ENCODE peak calls at places on chromosome 16, in nine cellular contexts. O is A673, L is prostate gland, P is heart right ventricle, W is PC-3, S is ovary, T is endothelial cell of umbilical vein, V is hepatocyte, I is testis. X is an unnamed sample. For H3K36me3, the result is how much of the 10 kb centered on the place peaks cover.

GRCh38 chr16:50245417-50246298 is 20.7 kb upstream of the ADCY7 start:
- DNase-seq in L (no peak), O (no peak), P (peak), I (peak), V (peak), T (peak), S (peak), W (peak), X (no peak)

GRCh38 chr16:69619514-69619913 is 53.7 kb downstream of the NFAT5 start:
- DNase-seq in L (no peak), T (peak), V (no peak), W (no peak), P (no peak), I (no peak), O (no peak), S (no peak), X (no peak)

GRCh38 chr16:814974-815373 is 14.4 kb upstream of the GNG13 start:
- DNase-seq in V (no peak), W (no peak), L (no peak), T (no peak), O (no peak), P (no peak), I (no peak), S (no peak), X (no peak)

GRCh38 chr16:70267516-70267915 is 15.8 kb upstream of the EXOSC6 start:
- DNase-seq in O (peak), P (no peak), I (peak), W (peak), L (no peak), T (peak), V (peak), S (peak), X (no peak)

GRCh38 chr16:84459941-84460405 is 44.5 kb downstream of the MEAK7 start:
- DNase-seq in L (no peak), T (no peak), P (no peak), I (peak), W (no peak), V (no peak), S (peak), O (no peak), X (no peak)

GRCh38 chr16:10981697-10982216 is 37.4 kb downstream of the CLEC16A start:
- DNase-seq in O (peak), I (no peak), V (no peak), L (no peak), W (peak), T (no peak), S (no peak), P (no peak), X (no peak)

GRCh38 chr16:73054131-73054496 is 6.2 kb upstream of the ZFHX3 start:
- DNase-seq in W (no peak), L (no peak), T (no peak), I (no peak), O (no peak), P (no peak), V (no peak), S (no peak), X (no peak)

GRCh38 chr16:67326472-67327309 is at the start of the genes KCTD19 and LRRC36:
- DNase-seq in W (no peak), O (peak), V (peak), P (peak), T (peak), S (peak), L (peak), I (peak), X (no peak)

GRCh38 chr16:15950869-15951268 is 1.5 kb downstream of the ABCC1 start:
- DNase-seq in S (no peak), O (no peak), T (no peak), I (no peak), W (no peak), V (no peak), L (no peak), P (no peak), X (no peak)

DNA sequence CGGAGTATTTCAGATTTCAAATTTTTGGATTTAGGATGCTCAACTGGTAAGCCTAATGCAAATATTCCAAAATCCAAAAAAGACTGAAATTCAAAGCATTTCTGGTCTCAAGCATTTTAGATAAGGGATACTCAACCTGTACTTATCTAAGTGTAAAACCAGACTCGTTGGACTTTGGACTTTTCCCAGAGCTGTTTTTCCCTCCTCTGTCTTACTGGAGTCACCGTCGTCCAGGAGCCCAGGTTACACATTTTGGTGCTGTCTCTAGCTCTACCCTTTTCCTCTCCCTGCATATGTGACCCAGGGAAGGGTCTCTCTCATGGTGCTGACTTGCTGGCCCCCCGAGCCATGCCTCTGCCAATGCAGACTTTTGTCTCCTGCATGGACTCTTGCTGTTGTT is 46.0 kb upstream of the MMP2 start:
- DNase-seq in L (no peak), W (no peak), I (no peak), P (no peak), S (no peak), O (no peak), V (peak), T (no peak), X (no peak)
- H3K4me3 ChIP-seq in L (no peak), W (no peak), I (no peak), P (no peak), S (no peak), O (no peak), V (no peak), T (no peak), X (no peak)

GRCh38 chr16:57859331-57859730 is 57.0 kb upstream of the KIFC3 start:
- DNase-seq in I (no peak), T (peak), L (no peak), P (no peak), V (peak), O (peak), S (no peak), W (peak), X (no peak)
- TF ChIP-seq CTCF in I (no peak), T (peak), L (no peak), P (no peak), V (peak), O (peak), S (no peak), W (peak), X (peak)

DNA sequence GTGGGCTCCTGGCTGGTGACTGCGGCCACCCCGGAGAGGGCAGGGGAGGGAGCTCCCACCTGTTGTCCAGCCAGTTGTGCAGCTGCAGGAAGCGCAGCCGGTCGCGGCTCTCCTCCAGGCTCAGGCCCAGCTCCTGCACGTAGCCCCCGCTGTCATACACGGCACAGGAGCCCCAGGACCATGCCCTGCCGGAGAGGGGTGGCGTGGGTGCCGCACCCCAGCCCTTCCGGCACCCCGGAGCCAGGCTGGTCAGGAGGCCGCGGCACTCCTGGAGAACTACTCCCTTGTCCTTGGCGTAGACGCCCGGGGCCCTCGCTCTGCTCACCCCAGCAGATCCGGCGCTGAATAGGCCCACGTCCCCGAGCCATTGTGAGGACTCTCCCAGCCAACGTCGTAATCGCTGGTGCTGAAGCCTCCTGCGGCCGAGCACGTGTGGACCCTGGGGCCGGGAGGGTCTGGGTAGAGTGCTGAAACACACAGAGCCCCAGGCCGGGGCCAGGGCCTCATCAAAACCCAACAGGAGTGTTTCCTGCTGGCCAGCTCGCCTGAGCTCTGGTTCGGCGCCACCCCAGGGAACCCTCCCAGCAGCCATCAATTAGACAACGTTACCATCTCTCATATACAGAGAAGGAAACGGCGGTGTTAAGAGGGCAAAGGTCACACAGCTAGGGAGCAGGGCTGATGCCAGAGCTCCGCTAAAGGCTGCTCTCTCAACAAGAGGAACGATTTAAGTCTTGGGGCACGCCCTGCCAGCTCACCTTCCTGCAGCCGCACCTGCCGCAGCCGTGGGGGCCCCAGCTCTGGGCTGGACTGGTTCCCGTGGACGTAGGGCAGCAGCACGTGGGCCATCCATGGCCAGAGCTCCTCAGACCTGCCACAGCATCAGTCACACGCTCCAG is 43.7 kb downstream of the PKD1 start:
- DNase-seq in O (no peak), P (no peak), W (no peak), S (no peak), T (no peak), L (no peak), V (peak), I (no peak), X (no peak)
- H3K36me3 ChIP-seq in O (half or more), P (half or more), W (under half), S (under half), T (under half), L (under half), V (under half), I (under half), X (half or more)

GRCh38 chr16:57530104-57530522 is 6.3 kb downstream of the CCDC102A start:
- DNase-seq in P (no peak), L (no peak), W (peak), V (peak), I (no peak), O (no peak), S (peak), T (peak), X (no peak)

GRCh38 chr16:57529324-57530103 is 6.9 kb downstream of the CCDC102A start:
- DNase-seq in S (peak), W (no peak), L (no peak), O (no peak), I (no peak), V (no peak), T (no peak), P (no peak), X (no peak)

GRCh38 chr16:57527610-57528360 is 8.6 kb downstream of the CCDC102A start:
- DNase-seq in P (no peak), T (no peak), W (no peak), I (no peak), S (peak), L (no peak), V (no peak), O (no peak), X (no peak)

GRCh38 chr16:57527027-57527426 is 9.3 kb downstream of the CCDC102A start:
- DNase-seq in P (no peak), L (no peak), O (no peak), I (no peak), S (no peak), V (no peak), W (no peak), T (no peak), X (no peak)

GRCh38 chr16:57528499-57529323 is 7.7 kb downstream of the CCDC102A start:
- DNase-seq in S (peak), O (no peak), T (no peak), I (peak), P (no peak), W (no peak), L (no peak), V (peak), X (no peak)
- H3K4me3 ChIP-seq in S (no peak), O (no peak), T (no peak), I (peak), P (no peak), W (no peak), L (no peak), V (no peak), X (no peak)

GRCh38 chr16:6714510-6714909 is 618.1 kb upstream of the RBFOX1 start:
- DNase-seq in L (no peak), T (no peak), W (no peak), V (no peak), P (no peak), S (no peak), I (no peak), O (no peak), X (no peak)
- TF ChIP-seq CTCF in L (no peak), T (no peak), W (no peak), V (no peak), P (no peak), S (no peak), I (no peak), O (no peak), X (no peak)

DNA sequence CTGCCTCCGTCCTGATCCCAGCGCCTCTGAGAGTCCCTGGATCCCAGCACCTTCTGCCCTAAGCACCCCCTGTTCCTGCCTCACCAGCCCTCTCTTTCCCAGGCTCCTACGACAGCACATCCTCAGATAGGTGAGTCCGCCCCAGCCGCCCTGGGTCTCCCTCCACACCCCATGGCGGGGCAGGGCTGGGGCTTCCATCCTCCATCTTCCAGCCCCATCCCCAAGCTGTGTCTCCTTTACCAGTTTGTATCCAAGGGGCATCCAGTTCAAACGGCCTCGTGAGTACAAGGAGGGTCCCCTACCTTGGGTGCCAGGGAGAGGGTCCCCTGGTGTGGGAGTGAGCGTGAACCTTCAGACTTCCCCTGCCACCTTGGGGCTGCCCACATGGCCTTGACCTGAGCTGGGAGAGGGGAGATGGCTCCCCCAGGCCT is 774 bp downstream of the LAT start:
- DNase-seq in T (no peak), I (no peak), O (no peak), L (no peak), P (no peak), V (no peak), W (no peak), S (no peak), X (no peak)
- H3K36me3 ChIP-seq in T (under half), I (under half), O (under half), L (under half), P (half or more), V (under half), W (under half), S (under half), X (under half)

GRCh38 chr16:31061126-31061812 is 12.8 kb downstream of the ZNF668 start:
- DNase-seq in S (no peak), P (no peak), O (no peak), V (peak), I (no peak), T (no peak), W (no peak), L (no peak), X (no peak)
- H3K4me3 ChIP-seq in S (no peak), P (no peak), O (no peak), V (no peak), I (peak), T (no peak), W (no peak), L (no peak), X (no peak)

X was measured in BJ.